ENCODE peak calls at places on chromosome 20, in seven cellular contexts. One of them, this sample, is unnamed.
A peak's percentile ranks its signal among the peaks of the same experiment; 100 is the strongest.

GRCh38 chr20:46990017-46990810 is 95.6 kb downstream of the EYA2 start:
- DNase-seq in A549: no peak
- DNase-seq in neural progenitor cell: peak; percentile 78
- DNase-seq in GM23338: no peak
- DNase-seq in GM23248: peak; percentile 35
- DNase-seq in fibroblast of lung: no peak
- DNase-seq in mesendoderm: no peak
- DNase-seq in this sample: no peak

GRCh38 chr20:47663354-47664067 is 121.8 kb downstream of the SULF2 start:
- DNase-seq in A549: peak; percentile 76
- DNase-seq in neural progenitor cell: peak; percentile 82
- DNase-seq in GM23338: peak; percentile 88
- DNase-seq in GM23248: peak; percentile 70
- DNase-seq in fibroblast of lung: peak; percentile 76
- DNase-seq in mesendoderm: peak; percentile 90
- DNase-seq in this sample: peak; percentile 68

GRCh38 chr20:32560989-32561830 is 23.9 kb downstream of the NOL4L start:
- DNase-seq in A549: no peak
- DNase-seq in neural progenitor cell: peak; percentile 83
- DNase-seq in GM23338: peak; percentile 68
- DNase-seq in GM23248: peak; percentile 48
- DNase-seq in fibroblast of lung: no peak
- DNase-seq in mesendoderm: no peak
- DNase-seq in this sample: no peak

GRCh38 chr20:35021063-35021462 is 65.4 kb downstream of the MYH7B start:
- DNase-seq in A549: no peak
- DNase-seq in neural progenitor cell: no peak
- DNase-seq in GM23338: no peak
- DNase-seq in GM23248: no peak
- DNase-seq in fibroblast of lung: no peak
- DNase-seq in mesendoderm: no peak
- DNase-seq in this sample: no peak

GRCh38 chr20:62925420-62926228 is 681 bp downstream of the DIDO1 start:
- DNase-seq in A549: no peak
- DNase-seq in neural progenitor cell: peak; percentile 61
- DNase-seq in GM23338: no peak
- DNase-seq in GM23248: peak; percentile 75
- DNase-seq in fibroblast of lung: peak; percentile 32
- DNase-seq in mesendoderm: peak; percentile 40
- DNase-seq in this sample: no peak

GRCh38 chr20:35129647-35130069 is 17.5 kb downstream of the EDEM2 start:
- DNase-seq in A549: no peak
- DNase-seq in neural progenitor cell: no peak
- DNase-seq in GM23338: no peak
- DNase-seq in GM23248: peak; percentile 49
- DNase-seq in fibroblast of lung: peak; percentile 47
- DNase-seq in mesendoderm: no peak
- DNase-seq in this sample: peak; percentile 4

GRCh38 chr20:953742-954141 is 37.6 kb upstream of the ANGPT4 start:
- DNase-seq in A549: peak; percentile 22
- DNase-seq in neural progenitor cell: peak; percentile 43
- DNase-seq in GM23338: peak; percentile 47
- DNase-seq in GM23248: peak; percentile 44
- DNase-seq in fibroblast of lung: no peak
- DNase-seq in mesendoderm: peak; percentile 37
- DNase-seq in this sample: peak; percentile 66

GRCh38 chr20:63045401-63045800 is 38.6 kb upstream of the BHLHE23 start:
- DNase-seq in A549: no peak
- DNase-seq in neural progenitor cell: no peak
- DNase-seq in GM23338: no peak
- DNase-seq in GM23248: no peak
- DNase-seq in fibroblast of lung: no peak
- DNase-seq in mesendoderm: no peak
- DNase-seq in this sample: no peak

GRCh38 chr20:31260326-31260932 is 3.0 kb downstream of the DEFB115 start:
- DNase-seq in A549: peak; percentile 22
- DNase-seq in neural progenitor cell: no peak
- DNase-seq in GM23338: peak; percentile 64
- DNase-seq in GM23248: peak; percentile 3
- DNase-seq in fibroblast of lung: no peak
- DNase-seq in mesendoderm: peak; percentile 11
- DNase-seq in this sample: no peak

GRCh38 chr20:37406010-37406998 is 60.4 kb downstream of the SRC start:
- DNase-seq in A549: peak; percentile 59
- DNase-seq in neural progenitor cell: peak; percentile 85
- DNase-seq in GM23338: peak; percentile 73
- DNase-seq in GM23248: peak; percentile 75
- DNase-seq in fibroblast of lung: no peak
- DNase-seq in mesendoderm: no peak
- DNase-seq in this sample: peak; percentile 46

GRCh38 chr20:58331961-58332551 is 22.5 kb downstream of the RAB22A start:
- DNase-seq in A549: no peak
- DNase-seq in neural progenitor cell: no peak
- DNase-seq in GM23338: no peak
- DNase-seq in GM23248: no peak
- DNase-seq in fibroblast of lung: no peak
- DNase-seq in mesendoderm: peak; percentile 14
- DNase-seq in this sample: no peak

GRCh38 chr20:36150847-36151539 is 3.5 kb upstream of the EPB41L1 start:
- DNase-seq in A549: no peak
- DNase-seq in neural progenitor cell: no peak
- DNase-seq in GM23338: no peak
- DNase-seq in GM23248: no peak
- DNase-seq in fibroblast of lung: no peak
- DNase-seq in mesendoderm: no peak
- DNase-seq in this sample: no peak
- H3K4me2 ChIP-seq in A549: peak overlapping the region; percentile 22
- H3K4me2 ChIP-seq in neural progenitor cell: no peak overlapping the region
- H3K4me2 ChIP-seq in GM23338: no peak overlapping the region
- H3K4me2 ChIP-seq in GM23248: no peak overlapping the region
- H3K4me2 ChIP-seq in fibroblast of lung: no peak overlapping the region
- H3K4me2 ChIP-seq in mesendoderm: no peak overlapping the region
- H3K4me2 ChIP-seq in this sample: no peak overlapping the region

GRCh38 chr20:64077541-64077875 is 1.8 kb downstream of the RGS19 start:
- DNase-seq in A549: no peak
- DNase-seq in neural progenitor cell: no peak
- DNase-seq in GM23338: no peak
- DNase-seq in GM23248: no peak
- DNase-seq in fibroblast of lung: no peak
- DNase-seq in mesendoderm: no peak
- DNase-seq in this sample: no peak
- H3K4me2 ChIP-seq in A549: no peak overlapping the region
- H3K4me2 ChIP-seq in neural progenitor cell: no peak overlapping the region
- H3K4me2 ChIP-seq in GM23338: no peak overlapping the region
- H3K4me2 ChIP-seq in GM23248: no peak overlapping the region
- H3K4me2 ChIP-seq in fibroblast of lung: no peak overlapping the region
- H3K4me2 ChIP-seq in mesendoderm: no peak overlapping the region
- H3K4me2 ChIP-seq in this sample: no peak overlapping the region

GRCh38 chr20:16351415-16351814 is 221.8 kb downstream of the KIF16B start:
- DNase-seq in A549: no peak
- DNase-seq in neural progenitor cell: no peak
- DNase-seq in GM23338: no peak
- DNase-seq in GM23248: no peak
- DNase-seq in fibroblast of lung: no peak
- DNase-seq in mesendoderm: no peak
- DNase-seq in this sample: no peak
- H3K4me2 ChIP-seq in A549: no peak overlapping the region
- H3K4me2 ChIP-seq in neural progenitor cell: no peak overlapping the region
- H3K4me2 ChIP-seq in GM23338: no peak overlapping the region
- H3K4me2 ChIP-seq in GM23248: no peak overlapping the region
- H3K4me2 ChIP-seq in fibroblast of lung: no peak overlapping the region
- H3K4me2 ChIP-seq in mesendoderm: no peak overlapping the region
- H3K4me2 ChIP-seq in this sample: no peak overlapping the region

GRCh38 chr20:51800132-51800721 is 2.1 kb downstream of the SALL4 start:
- DNase-seq in A549: peak; percentile 90
- DNase-seq in neural progenitor cell: peak; percentile 93
- DNase-seq in GM23338: peak; percentile 94
- DNase-seq in GM23248: peak; percentile 38
- DNase-seq in fibroblast of lung: peak; percentile 39
- DNase-seq in mesendoderm: peak; percentile 93
- DNase-seq in this sample: peak; percentile 68

GRCh38 chr20:51799586-51799985 is 2.7 kb downstream of the SALL4 start:
- DNase-seq in A549: no peak
- DNase-seq in neural progenitor cell: peak; percentile 50
- DNase-seq in GM23338: peak; percentile 73
- DNase-seq in GM23248: no peak
- DNase-seq in fibroblast of lung: no peak
- DNase-seq in mesendoderm: no peak
- DNase-seq in this sample: no peak

GRCh38 chr20:51792960-51793359 is 9.4 kb downstream of the SALL4 start:
- DNase-seq in A549: no peak
- DNase-seq in neural progenitor cell: no peak
- DNase-seq in GM23338: no peak
- DNase-seq in GM23248: no peak
- DNase-seq in fibroblast of lung: no peak
- DNase-seq in mesendoderm: no peak
- DNase-seq in this sample: no peak

GRCh38 chr20:51797357-51798025 is 4.8 kb downstream of the SALL4 start:
- DNase-seq in A549: no peak
- DNase-seq in neural progenitor cell: peak; percentile 77
- DNase-seq in GM23338: peak; percentile 85
- DNase-seq in GM23248: no peak
- DNase-seq in fibroblast of lung: no peak
- DNase-seq in mesendoderm: peak; percentile 97
- DNase-seq in this sample: peak; percentile 53

GRCh38 chr20:51796332-51796731 is 6.0 kb downstream of the SALL4 start:
- DNase-seq in A549: no peak
- DNase-seq in neural progenitor cell: no peak
- DNase-seq in GM23338: no peak
- DNase-seq in GM23248: no peak
- DNase-seq in fibroblast of lung: no peak
- DNase-seq in mesendoderm: peak; percentile 28
- DNase-seq in this sample: no peak
- H3K4me2 ChIP-seq in A549: no peak overlapping the region
- H3K4me2 ChIP-seq in neural progenitor cell: peak overlapping the region; percentile 93
- H3K4me2 ChIP-seq in GM23338: peak overlapping the region; percentile 80
- H3K4me2 ChIP-seq in GM23248: no peak overlapping the region
- H3K4me2 ChIP-seq in fibroblast of lung: no peak overlapping the region
- H3K4me2 ChIP-seq in mesendoderm: no peak overlapping the region
- H3K4me2 ChIP-seq in this sample: no peak overlapping the region

GRCh38 chr20:44993343-44993742 is 27.0 kb downstream of the STK4 start:
- DNase-seq in A549: no peak
- DNase-seq in neural progenitor cell: no peak
- DNase-seq in GM23338: no peak
- DNase-seq in GM23248: peak; percentile 21
- DNase-seq in fibroblast of lung: peak; percentile 4
- DNase-seq in mesendoderm: peak; percentile 43
- DNase-seq in this sample: no peak
- H3K4me2 ChIP-seq in A549: no peak overlapping the region
- H3K4me2 ChIP-seq in neural progenitor cell: no peak overlapping the region
- H3K4me2 ChIP-seq in GM23338: no peak overlapping the region
- H3K4me2 ChIP-seq in GM23248: peak overlapping the region; percentile 22
- H3K4me2 ChIP-seq in fibroblast of lung: no peak overlapping the region
- H3K4me2 ChIP-seq in mesendoderm: no peak overlapping the region
- H3K4me2 ChIP-seq in this sample: no peak overlapping the region

GRCh38 chr20:33863440-33864323 is 52.5 kb downstream of the CHMP4B start:
- DNase-seq in A549: no peak
- DNase-seq in neural progenitor cell: no peak
- DNase-seq in GM23338: no peak
- DNase-seq in GM23248: no peak
- DNase-seq in fibroblast of lung: no peak
- DNase-seq in mesendoderm: no peak
- DNase-seq in this sample: no peak
- H3K4me2 ChIP-seq in A549: no peak overlapping the region
- H3K4me2 ChIP-seq in neural progenitor cell: no peak overlapping the region
- H3K4me2 ChIP-seq in GM23338: peak overlapping the region; percentile 70
- H3K4me2 ChIP-seq in GM23248: no peak overlapping the region
- H3K4me2 ChIP-seq in fibroblast of lung: no peak overlapping the region
- H3K4me2 ChIP-seq in mesendoderm: no peak overlapping the region
- H3K4me2 ChIP-seq in this sample: no peak overlapping the region

DNA sequence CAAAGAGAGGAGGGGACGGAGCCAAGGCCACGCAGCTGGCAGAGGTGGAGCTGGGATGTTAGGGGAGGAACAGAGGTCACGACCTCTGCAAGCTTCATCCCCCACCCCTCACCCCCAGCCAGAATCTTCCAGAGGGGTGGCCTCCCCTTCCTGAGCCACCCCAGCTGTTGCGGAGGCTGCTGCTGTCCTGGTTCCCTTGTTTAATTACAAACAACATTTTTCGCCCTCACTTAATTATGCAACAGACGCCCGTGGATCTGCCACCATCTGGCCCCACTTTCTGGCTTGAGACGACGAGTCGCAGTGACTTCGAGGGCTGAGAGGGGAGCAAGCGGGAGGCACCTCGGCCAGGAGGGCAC is 153.7 kb upstream of the PTPN1 start:
- DNase-seq in A549: no peak
- DNase-seq in neural progenitor cell: no peak
- DNase-seq in GM23338: no peak
- DNase-seq in GM23248: no peak
- DNase-seq in fibroblast of lung: no peak
- DNase-seq in mesendoderm: no peak
- DNase-seq in this sample: no peak
- H3K4me2 ChIP-seq in A549: no peak overlapping the region
- H3K4me2 ChIP-seq in neural progenitor cell: no peak overlapping the region
- H3K4me2 ChIP-seq in GM23338: no peak overlapping the region
- H3K4me2 ChIP-seq in GM23248: no peak overlapping the region
- H3K4me2 ChIP-seq in fibroblast of lung: no peak overlapping the region
- H3K4me2 ChIP-seq in mesendoderm: no peak overlapping the region
- H3K4me2 ChIP-seq in this sample: no peak overlapping the region